ENCODE peak calls at places on chromosomes 11 and 22, in five cellular contexts. Z is left lung; C is CD4-positive, alpha-beta T cell; G is IMR-90; F is fibroblast of pulmonary artery. P is an unnamed sample.

GRCh38 chr11:122649133-122649532 is 6.4 kb upstream of the UBASH3B start:
- DNase-seq in Z (no peak), C (no peak), G (no peak), F (no peak), P (no peak)

GRCh38 chr11:15229069-15229468 is 114.3 kb downstream of the INSC start:
- DNase-seq in Z (no peak), C (no peak), G (peak), F (no peak), P (no peak)

GRCh38 chr11:116073854-116074837 is 569.9 kb upstream of the CADM1 start:
- DNase-seq in Z (no peak), C (no peak), G (no peak), F (no peak), P (no peak)

GRCh38 chr22:21862386-21863242 is 4.8 kb downstream of the MAPK1 start:
- DNase-seq in Z (no peak), C (no peak), G (no peak), F (no peak), P (no peak)

GRCh38 chr22:24433868-24434471 is 6.6 kb downstream of the ADORA2A start:
- DNase-seq in Z (no peak), C (no peak), G (peak), F (peak), P (no peak)

GRCh38 chr22:40326905-40327735 is 19.2 kb upstream of the ADSL start:
- DNase-seq in Z (no peak), C (no peak), G (peak), F (peak), P (no peak)

GRCh38 chr11:114155116-114155515 is 95.6 kb downstream of the ZBTB16 start:
- DNase-seq in Z (no peak), C (no peak), G (no peak), F (no peak), P (no peak)

GRCh38 chr11:1727088-1727690 is 23.2 kb downstream of the IFITM10 start:
- DNase-seq in Z (no peak), C (no peak), G (no peak), F (no peak), P (no peak)

GRCh38 chr11:126080206-126080941 is 17.7 kb upstream of the CDON start:
- DNase-seq in Z (no peak), C (no peak), G (no peak), F (no peak), P (no peak)

GRCh38 chr11:96309001-96309642 is 33.9 kb downstream of the MAML2 start:
- DNase-seq in Z (no peak), C (no peak), G (no peak), F (peak), P (no peak)

GRCh38 chr11:115504279-115505158 is at the start of gene CADM1:
- DNase-seq in Z (peak), C (peak), G (peak), F (peak), P (peak)

GRCh38 chr11:78929092-78929905 is 354.6 kb upstream of the NARS2 start:
- DNase-seq in Z (no peak), C (no peak), G (no peak), F (no peak), P (no peak)

GRCh38 chr22:26709617-26710390 is 52.4 kb downstream of the MIAT start:
- DNase-seq in Z (no peak), C (no peak), G (peak), F (peak), P (no peak)

GRCh38 chr11:72037554-72038311 is 39.0 kb downstream of the IL18BP start:
- DNase-seq in Z (no peak), C (no peak), G (no peak), F (no peak), P (no peak)

DNA sequence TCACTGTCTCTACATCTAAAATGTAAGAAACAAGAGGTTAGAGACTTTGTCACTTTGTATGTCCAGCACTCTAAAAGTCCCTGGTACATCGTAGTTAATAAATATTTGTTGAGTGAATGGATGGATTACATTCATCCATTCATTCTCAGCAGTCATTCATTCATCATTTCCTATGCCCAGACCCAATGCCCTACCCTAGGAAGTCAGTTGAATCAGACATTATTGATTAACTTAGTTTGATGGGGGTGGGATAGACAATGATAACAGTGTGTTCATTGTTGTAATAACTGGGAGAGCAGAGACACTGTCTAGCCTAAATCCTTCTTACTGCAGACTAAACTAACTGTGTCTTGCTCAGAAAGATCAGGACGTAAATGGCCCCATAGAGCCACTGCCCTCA is 1.2 kb upstream of the CENPM start:
- DNase-seq in Z (no peak), C (no peak), G (no peak), F (no peak), P (no peak)
- TF ChIP-seq CTCF in Z (no peak), C (no peak), G (no peak), F (no peak), P (no peak)

GRCh38 chr11:80722616-80723015 is 1281.8 kb upstream of the TENM4 start:
- DNase-seq in Z (no peak), C (no peak), G (no peak), F (peak), P (no peak)

GRCh38 chr11:80719292-80719646 is 1278.4 kb upstream of the TENM4 start:
- DNase-seq in Z (no peak), C (no peak), G (no peak), F (no peak), P (no peak)

GRCh38 chr11:80724366-80724765 is 1283.5 kb upstream of the TENM4 start:
- DNase-seq in Z (no peak), C (no peak), G (no peak), F (no peak), P (no peak)

GRCh38 chr11:80720295-80720694 is 1279.5 kb upstream of the TENM4 start:
- DNase-seq in Z (no peak), C (no peak), G (no peak), F (no peak), P (no peak)

DNA sequence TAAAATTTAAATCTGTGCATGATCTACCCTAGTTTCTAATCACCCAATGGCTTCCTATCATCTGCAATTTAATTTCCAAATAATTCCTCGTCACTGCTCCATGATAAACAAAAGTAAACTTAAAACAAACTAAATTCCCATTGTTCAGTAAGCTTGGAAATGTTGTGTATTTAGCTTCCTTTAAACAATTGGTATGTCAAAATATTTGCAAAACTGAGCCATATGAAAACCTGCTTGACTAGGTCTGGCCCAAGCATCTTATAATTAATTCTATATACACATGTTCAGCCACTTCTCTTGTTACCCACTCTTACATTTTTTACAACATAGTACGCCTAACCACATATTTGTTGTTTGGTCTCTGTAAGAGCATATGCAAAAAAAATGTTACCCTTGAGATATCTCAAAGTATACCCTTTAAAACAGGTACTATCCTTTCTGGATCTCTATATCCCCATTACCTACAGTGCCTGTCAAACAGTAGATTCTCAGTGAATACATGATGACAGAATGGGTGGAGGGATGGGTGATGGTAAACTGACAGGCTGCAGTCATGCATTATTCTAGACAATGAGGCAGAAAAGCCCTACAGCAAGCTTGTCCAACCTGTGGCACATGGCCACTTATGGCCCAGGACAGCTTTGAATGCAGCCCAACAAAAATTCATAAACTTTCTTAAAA is 1277.9 kb upstream of the TENM4 start:
- DNase-seq in Z (no peak), C (no peak), G (no peak), F (no peak), P (no peak)
- TF ChIP-seq CTCF in Z (no peak), C (no peak), G (no peak), F (no peak), P (no peak)

GRCh38 chr11:104222464-104222863 is 58.5 kb upstream of the PDGFD start:
- DNase-seq in Z (no peak), C (no peak), G (no peak), F (no peak), P (no peak)
- TF ChIP-seq CTCF in Z (no peak), C (no peak), G (no peak), F (no peak), P (no peak)

DNA sequence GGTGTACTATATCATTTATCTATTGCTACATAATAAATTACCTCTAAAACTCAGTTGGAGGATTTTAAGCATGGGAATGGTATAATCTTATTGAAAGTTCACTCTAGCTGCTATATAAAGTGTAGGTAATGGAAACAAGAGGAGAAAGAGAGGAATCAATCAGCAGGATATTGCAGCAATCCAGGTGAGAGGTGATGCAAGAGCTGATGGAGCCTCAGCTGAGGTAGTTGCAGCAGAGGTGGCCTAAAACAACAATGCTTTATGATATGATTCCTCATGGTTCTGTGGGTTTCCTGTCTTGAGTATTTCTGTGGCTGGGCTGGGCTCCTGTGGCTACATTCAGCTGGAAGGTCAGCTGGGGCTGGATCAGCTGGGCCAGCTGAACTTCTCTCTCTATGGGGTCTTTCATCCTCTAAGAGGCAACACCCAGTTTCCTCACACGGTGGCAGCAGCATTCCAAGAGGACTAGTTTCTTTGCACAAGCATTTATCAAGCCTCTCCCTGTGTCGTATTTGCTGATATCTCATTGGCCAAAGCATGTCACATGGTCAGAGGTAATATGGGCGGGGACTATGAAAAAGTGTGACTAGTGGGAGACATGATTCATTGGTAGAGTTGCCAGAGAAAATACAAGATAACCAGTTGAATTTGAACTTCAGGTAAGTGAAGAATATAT is 135.4 kb upstream of the LARGE1 start:
- DNase-seq in Z (no peak), C (no peak), G (no peak), F (no peak), P (no peak)
- TF ChIP-seq CTCF in Z (no peak), C (no peak), G (no peak), F (no peak), P (no peak)

DNA sequence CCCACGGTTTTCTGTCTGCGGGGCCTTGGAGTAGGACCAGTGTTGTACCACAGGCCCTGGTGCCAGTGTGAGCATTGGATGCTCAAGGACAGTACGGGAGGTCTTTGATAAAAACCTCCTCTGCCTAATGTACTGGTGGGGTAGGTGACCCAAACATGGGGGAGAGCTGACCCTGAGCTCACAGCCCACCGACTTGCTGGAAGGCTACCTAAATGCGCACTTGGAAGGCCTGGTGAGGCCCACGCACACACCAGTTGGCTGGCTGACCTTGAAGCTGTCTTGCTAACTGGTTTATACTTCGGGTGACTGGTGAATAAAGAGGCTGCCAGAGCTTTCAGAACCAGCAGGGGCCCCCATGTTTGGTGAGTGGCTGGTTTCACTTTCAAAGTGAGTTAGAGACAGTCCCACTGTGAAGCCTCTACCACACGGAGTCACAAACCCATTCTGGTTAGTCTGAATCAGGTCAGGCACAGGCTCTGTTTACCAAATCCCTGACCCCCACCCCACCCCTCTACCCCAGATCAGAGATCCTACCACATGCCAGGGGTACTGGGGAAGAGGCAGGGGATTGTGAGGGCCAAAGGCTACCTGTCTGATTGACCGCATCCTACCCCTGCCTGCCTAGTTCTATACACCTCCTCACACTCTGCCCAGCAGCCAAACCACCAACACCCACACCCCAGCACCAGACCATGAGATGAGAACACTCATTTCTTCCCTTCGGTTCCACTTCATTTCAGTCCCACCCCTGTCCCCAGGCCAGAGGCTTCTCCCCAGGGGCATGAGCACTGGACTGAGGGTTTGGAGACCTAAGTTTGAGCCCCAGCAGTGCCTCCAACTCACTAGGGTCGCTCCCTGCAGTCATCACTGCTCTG is 12.7 kb upstream of the IL2RB start:
- DNase-seq in Z (no peak), C (peak), G (no peak), F (no peak), P (peak)
- TF ChIP-seq CTCF in Z (no peak), C (peak), G (no peak), F (no peak), P (peak)

GRCh38 chr11:64263021-64263946 is 12.0 kb downstream of the PLCB3 start:
- DNase-seq in Z (no peak), C (no peak), G (peak), F (peak), P (no peak)
- TF ChIP-seq CTCF in Z (no peak), C (no peak), G (no peak), F (no peak), P (no peak)

DNA sequence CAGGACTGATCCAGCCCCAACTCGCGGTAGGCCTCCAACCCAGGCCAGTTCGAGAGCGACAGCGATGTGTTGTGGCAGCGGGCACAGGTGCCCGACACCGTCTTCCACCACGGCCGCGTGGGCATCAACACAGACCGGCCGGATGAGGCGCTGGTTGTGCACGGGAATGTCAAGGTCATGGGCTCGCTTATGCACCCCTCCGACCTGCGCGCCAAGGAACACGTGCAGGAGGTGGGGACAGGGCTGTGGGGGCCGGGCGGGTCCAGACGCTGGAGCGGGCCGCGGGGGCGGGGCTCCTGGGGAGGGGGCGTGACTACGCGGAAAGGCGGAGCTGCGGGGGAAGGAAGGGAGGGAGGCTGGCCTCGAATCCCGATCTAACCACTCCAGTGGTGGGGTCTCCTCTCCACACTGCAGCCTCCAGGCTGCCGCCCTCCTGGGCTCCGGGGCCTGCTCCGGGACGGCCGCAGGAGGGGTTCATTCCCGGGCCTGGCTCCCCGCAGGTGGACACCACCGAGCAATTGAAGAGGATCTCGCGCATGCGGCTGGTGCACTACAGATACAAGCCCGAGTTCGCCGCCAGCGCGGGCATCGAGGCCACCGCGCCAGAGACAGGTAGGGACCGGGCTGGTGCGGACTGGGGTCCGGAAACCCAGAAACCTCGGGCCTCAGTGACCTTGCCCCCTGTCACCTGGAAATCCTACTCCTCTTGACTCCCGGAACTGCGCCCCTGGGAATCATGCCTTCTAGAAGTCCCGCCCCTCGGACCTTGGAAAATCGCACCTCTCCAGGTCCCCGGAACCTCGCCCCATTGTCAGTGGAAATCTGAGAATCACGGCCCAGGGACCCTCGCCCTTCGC is 14.9 kb downstream of the TMEM258 start:
- DNase-seq in Z (no peak), C (peak), G (no peak), F (no peak), P (peak)
- TF ChIP-seq CTCF in Z (no peak), C (no peak), G (no peak), F (no peak), P (no peak)

P was measured in natural killer cell.